ENCODE peak calls at places on chromosomes 11 and 22, in seven cellular contexts. N is ELR, U is GM13977, Y is NCI-H2107, R is smooth muscle cell of the brain vasculature, H is M059J, E is fibroblast of gingiva. S is an unnamed sample.

GRCh38 chr11:113862430-113862829 is 12.9 kb downstream of the USP28 start:
- DNase-seq in E (peak; percentile 16), Y (no peak), U (no peak), R (no peak), N (peak; percentile 48), H (no peak), S (no peak)

GRCh38 chr22:39727541-39727940 is 157.0 kb downstream of the CACNA1I start:
- DNase-seq in E (no peak), H (no peak), U (no peak), Y (no peak), R (no peak), N (peak; percentile 25), S (no peak)

GRCh38 chr11:65911682-65912568 is 6.9 kb downstream of the C11orf68 start:
- DNase-seq in E (peak; percentile 88), R (no peak), Y (peak; percentile 42), N (peak; percentile 99), H (peak; percentile 99), U (peak; percentile 17), S (no peak)

GRCh38 chr11:555500-556174 is 4.9 kb downstream of the LMNTD2 start:
- DNase-seq in H (no peak), E (no peak), N (no peak), Y (no peak), R (no peak), U (no peak), S (no peak)

GRCh38 chr11:15523576-15523975 is 408.9 kb downstream of the INSC start:
- DNase-seq in N (no peak), E (no peak), U (no peak), H (no peak), R (no peak), Y (no peak), S (no peak)

GRCh38 chr22:42443240-42444059 is 11.2 kb upstream of the NFAM1 start:
- DNase-seq in H (no peak), Y (no peak), U (no peak), N (no peak), R (no peak), E (no peak), S (no peak)

GRCh38 chr22:28819253-28820096 is 19.1 kb upstream of the XBP1 start:
- DNase-seq in E (no peak), R (no peak), N (no peak), H (no peak), U (no peak), Y (no peak), S (no peak)

GRCh38 chr11:115155978-115156377 is 348.2 kb downstream of the CADM1 start:
- DNase-seq in E (no peak), R (no peak), N (no peak), H (no peak), U (no peak), Y (no peak), S (no peak)

GRCh38 chr22:36156515-36157419 is 3.8 kb downstream of the APOL3 start:
- DNase-seq in H (peak; percentile 84), R (peak; percentile 55), U (no peak), E (peak; percentile 72), N (peak; percentile 88), Y (no peak), S (peak; percentile 49)

GRCh38 chr11:63212742-63213141 is 30.7 kb downstream of the SLC22A25 start:
- DNase-seq in N (peak; percentile 43), Y (no peak), R (no peak), U (peak; percentile 12), H (peak; percentile 35), E (no peak), S (peak; percentile 1)

GRCh38 chr11:117039897-117040296 is 58.3 kb downstream of the SIK3 start:
- DNase-seq in R (no peak), E (no peak), Y (no peak), H (peak; percentile 62), U (no peak), N (peak; percentile 42), S (no peak)

GRCh38 chr11:122717264-122717867 is 61.8 kb downstream of the UBASH3B start:
- DNase-seq in N (no peak), H (no peak), Y (no peak), U (peak; percentile 60), R (no peak), E (no peak), S (no peak)

GRCh38 chr11:118056806-118057205 is 20.1 kb upstream of the TMPRSS4 start:
- DNase-seq in R (no peak), H (no peak), N (no peak), U (no peak), Y (no peak), E (no peak), S (no peak)

GRCh38 chr11:131253885-131254204 is 116.6 kb upstream of the NTM start:
- DNase-seq in H (no peak), U (no peak), N (no peak), E (no peak), Y (no peak), R (no peak), S (no peak)

S was measured in HFF-Myc.